ENCODE peak calls at places on chromosomes 12 and 14, in five cellular contexts. One of them, this sample, is unnamed.

GRCh38 chr12:106455100-106455499 is 97.6 kb downstream of the POLR3B start:
- DNase-seq in suprapubic skin: no peak
- DNase-seq in astrocyte of the spinal cord: no peak
- DNase-seq in endothelial cell: no peak
- DNase-seq in NCI-H510A treated with DMSO at 0.1 percent for 48 hours: no peak
- DNase-seq in this sample: no peak

GRCh38 chr12:79371226-79371625 is 319.5 kb downstream of the PAWR start:
- DNase-seq in suprapubic skin: no peak
- DNase-seq in astrocyte of the spinal cord: no peak
- DNase-seq in endothelial cell: no peak
- DNase-seq in NCI-H510A treated with DMSO at 0.1 percent for 48 hours: no peak
- DNase-seq in this sample: no peak

GRCh38 chr14:68283378-68284123 is 464.0 kb downstream of the RAD51B start:
- DNase-seq in suprapubic skin: peak
- DNase-seq in astrocyte of the spinal cord: no peak
- DNase-seq in endothelial cell: no peak
- DNase-seq in NCI-H510A treated with DMSO at 0.1 percent for 48 hours: no peak
- DNase-seq in this sample: peak

GRCh38 chr12:19444097-19444496 is 4.8 kb downstream of the AEBP2 start:
- DNase-seq in suprapubic skin: no peak
- DNase-seq in astrocyte of the spinal cord: no peak
- DNase-seq in endothelial cell: no peak
- DNase-seq in NCI-H510A treated with DMSO at 0.1 percent for 48 hours: no peak
- DNase-seq in this sample: no peak

GRCh38 chr14:37590096-37590809 is 4.8 kb downstream of the FOXA1 start:
- DNase-seq in suprapubic skin: no peak
- DNase-seq in astrocyte of the spinal cord: no peak
- DNase-seq in endothelial cell: no peak
- DNase-seq in NCI-H510A treated with DMSO at 0.1 percent for 48 hours: peak
- DNase-seq in this sample: no peak

GRCh38 chr12:84502907-84503787 is 409.5 kb downstream of the SLC6A15 start:
- DNase-seq in suprapubic skin: no peak
- DNase-seq in astrocyte of the spinal cord: peak
- DNase-seq in endothelial cell: peak
- DNase-seq in NCI-H510A treated with DMSO at 0.1 percent for 48 hours: peak
- DNase-seq in this sample: peak

GRCh38 chr14:65226824-65227604 is 124.7 kb upstream of the MAX start:
- DNase-seq in suprapubic skin: no peak
- DNase-seq in astrocyte of the spinal cord: no peak
- DNase-seq in endothelial cell: no peak
- DNase-seq in NCI-H510A treated with DMSO at 0.1 percent for 48 hours: no peak
- DNase-seq in this sample: peak

GRCh38 chr12:67720383-67720856 is 71.9 kb downstream of the DYRK2 start:
- DNase-seq in suprapubic skin: no peak
- DNase-seq in astrocyte of the spinal cord: peak
- DNase-seq in endothelial cell: no peak
- DNase-seq in NCI-H510A treated with DMSO at 0.1 percent for 48 hours: peak
- DNase-seq in this sample: peak

GRCh38 chr12:2229661-2230539 is 177.1 kb downstream of the CACNA1C start:
- DNase-seq in suprapubic skin: no peak
- DNase-seq in astrocyte of the spinal cord: no peak
- DNase-seq in endothelial cell: no peak
- DNase-seq in NCI-H510A treated with DMSO at 0.1 percent for 48 hours: no peak
- DNase-seq in this sample: no peak

GRCh38 chr12:97075583-97076268 is 168.7 kb downstream of the NEDD1 start:
- DNase-seq in suprapubic skin: no peak
- DNase-seq in astrocyte of the spinal cord: peak
- DNase-seq in endothelial cell: no peak
- DNase-seq in NCI-H510A treated with DMSO at 0.1 percent for 48 hours: peak
- DNase-seq in this sample: no peak

GRCh38 chr12:103556890-103557667 is 30.0 kb upstream of the STAB2 start:
- DNase-seq in suprapubic skin: peak
- DNase-seq in astrocyte of the spinal cord: no peak
- DNase-seq in endothelial cell: no peak
- DNase-seq in NCI-H510A treated with DMSO at 0.1 percent for 48 hours: no peak
- DNase-seq in this sample: no peak

GRCh38 chr14:71533396-71533795 is 398.8 kb upstream of the RGS6 start:
- DNase-seq in suprapubic skin: no peak
- DNase-seq in astrocyte of the spinal cord: peak
- DNase-seq in endothelial cell: no peak
- DNase-seq in NCI-H510A treated with DMSO at 0.1 percent for 48 hours: no peak
- DNase-seq in this sample: no peak

This sample was measured in cardiac muscle cell.